ENCODE peak calls at places on chromosomes 3 and 15, in four cellular contexts. G, X, O and Q are unnamed samples.

GRCh38 chr3:12307136-12307535 is 18.3 kb downstream of the PPARG start:
- DNase-seq in G (no peak), X (no peak), O (no peak), Q (no peak)

GRCh38 chr3:173891272-173892100 is 493.9 kb downstream of the NLGN1 start:
- DNase-seq in G (no peak), X (no peak), O (no peak), Q (no peak)

GRCh38 chr3:41265823-41266273 is 66.5 kb downstream of the CTNNB1 start:
- DNase-seq in G (no peak), X (no peak), O (no peak), Q (no peak)

GRCh38 chr15:25947336-25948080 is 84.4 kb upstream of the ATP10A start:
- DNase-seq in G (no peak), X (no peak), O (no peak), Q (no peak)

GRCh38 chr3:127848131-127849129 is 26.1 kb upstream of the MGLL start:
- DNase-seq in G (no peak), X (no peak), O (no peak), Q (no peak)

GRCh38 chr15:36335659-36336058 is 243.8 kb upstream of the CDIN1 start:
- DNase-seq in G (no peak), X (no peak), O (no peak), Q (no peak)

GRCh38 chr3:30342319-30343060 is 263.9 kb upstream of the TGFBR2 start:
- DNase-seq in G (peak), X (peak), O (no peak), Q (no peak)

GRCh38 chr15:62457100-62457499 is 292.0 kb upstream of the C2CD4B start:
- DNase-seq in G (no peak), X (no peak), O (no peak), Q (no peak)

GRCh38 chr15:77617507-77618285 is 15.0 kb downstream of the LINGO1 start:
- DNase-seq in G (peak), X (no peak), O (no peak), Q (no peak)

GRCh38 chr3:40961104-40961857 is 238.0 kb upstream of the CTNNB1 start:
- DNase-seq in G (no peak), X (no peak), O (no peak), Q (no peak)

GRCh38 chr3:37694236-37694635 is 167.4 kb upstream of the CTDSPL start:
- DNase-seq in G (no peak), X (no peak), O (no peak), Q (no peak)

GRCh38 chr3:62922326-62922725 is 47.1 kb upstream of the CADPS start:
- DNase-seq in G (no peak), X (no peak), O (no peak), Q (no peak)

GRCh38 chr3:61858054-61858453 is 296.7 kb downstream of the PTPRG start:
- DNase-seq in G (no peak), X (no peak), O (no peak), Q (no peak)

GRCh38 chr15:63931556-63931955 is 97.8 kb upstream of the HERC1 start:
- DNase-seq in G (no peak), X (no peak), O (no peak), Q (no peak)

GRCh38 chr15:73367624-73368300 is 996 bp downstream of the HCN4 start:
- DNase-seq in G (peak), X (no peak), O (no peak), Q (no peak)

GRCh38 chr15:78454992-78455391 is 17.0 kb downstream of the IREB2 start:
- DNase-seq in G (no peak), X (no peak), O (no peak), Q (no peak)

GRCh38 chr3:10702961-10703740 is 112.9 kb upstream of the SLC6A11 start:
- DNase-seq in G (peak), X (no peak), O (no peak), Q (no peak)

GRCh38 chr3:176741648-176742047 is 455.6 kb downstream of the TBL1XR1 start:
- DNase-seq in G (no peak), X (no peak), O (no peak), Q (no peak)

GRCh38 chr3:141052570-141053069 is 1.5 kb downstream of the SPSB4 start:
- DNase-seq in G (no peak), X (no peak), O (no peak), Q (no peak)

GRCh38 chr3:174255454-174255853 is 603.7 kb upstream of the NAALADL2 start:
- DNase-seq in G (no peak), X (no peak), O (no peak), Q (no peak)

GRCh38 chr3:118772036-118773030 is 262.3 kb downstream of the IGSF11 start:
- DNase-seq in G (no peak), X (no peak), O (no peak), Q (no peak)

GRCh38 chr3:38602576-38603250 is 46.8 kb downstream of the SCN5A start:
- DNase-seq in G (no peak), X (no peak), O (no peak), Q (no peak)

GRCh38 chr3:195195321-195196209 is 75.4 kb downstream of the XXYLT1 start:
- DNase-seq in G (no peak), X (peak), O (no peak), Q (no peak)

GRCh38 chr3:25480811-25481210 is 52.7 kb downstream of the RARB start:
- DNase-seq in G (no peak), X (no peak), O (no peak), Q (no peak)